ENCODE peak calls at places on chromosome 3, in five cellular contexts. O, U, C, N and Z are unnamed samples.
A peak's percentile ranks its signal among the peaks of the same experiment; 100 is the strongest.

GRCh38 chr3:169387751-169388696 is 275.5 kb downstream of the MECOM start:
- DNase-seq in O (peak; percentile 41), U (no peak), C (no peak), N (no peak), Z (no peak)

GRCh38 chr3:39150803-39151631 is 2.4 kb downstream of the CSRNP1 start:
- DNase-seq in O (peak; percentile 91), U (peak; percentile 82), C (peak; percentile 85), N (peak; percentile 87), Z (peak; percentile 99)

GRCh38 chr3:136802481-136802996 is 16.4 kb upstream of the SLC35G2 start:
- DNase-seq in O (no peak), U (peak; percentile 42), C (no peak), N (no peak), Z (peak; percentile 30)

GRCh38 chr3:174325834-174326705 is 533.1 kb upstream of the NAALADL2 start:
- DNase-seq in O (no peak), U (no peak), C (no peak), N (no peak), Z (no peak)

GRCh38 chr3:132445812-132446211 is 28.5 kb downstream of the DNAJC13 start:
- DNase-seq in O (no peak), U (peak; percentile 76), C (no peak), N (no peak), Z (no peak)

GRCh38 chr3:87272718-87273337 is 3.6 kb downstream of the POU1F1 start:
- DNase-seq in O (no peak), U (no peak), C (no peak), N (no peak), Z (no peak)

GRCh38 chr3:180229113-180229512 is 192.4 kb upstream of the PEX5L start:
- DNase-seq in O (no peak), U (no peak), C (no peak), N (no peak), Z (no peak)

GRCh38 chr3:40877651-40878463 is 321.4 kb upstream of the CTNNB1 start:
- DNase-seq in O (peak; percentile 84), U (peak; percentile 29), C (peak; percentile 72), N (no peak), Z (peak; percentile 43)

GRCh38 chr3:72152551-72153476 is 367.9 kb upstream of the PROK2 start:
- DNase-seq in O (peak; percentile 90), U (peak; percentile 2), C (peak; percentile 81), N (peak; percentile 29), Z (peak; percentile 43)

GRCh38 chr3:45664558-45664957 is 24.6 kb upstream of the SACM1L start:
- DNase-seq in O (peak; percentile 50), U (no peak), C (no peak), N (no peak), Z (no peak)

GRCh38 chr3:65978116-65978515 is 60.6 kb downstream of the MAGI1 start:
- DNase-seq in O (no peak), U (no peak), C (no peak), N (no peak), Z (no peak)

GRCh38 chr3:113557374-113557773 is 25.0 kb downstream of the SIDT1 start:
- DNase-seq in O (no peak), U (peak; percentile 67), C (no peak), N (no peak), Z (peak; percentile 58)

GRCh38 chr3:5304789-5305680 is 117.5 kb downstream of the EDEM1 start:
- DNase-seq in O (peak; percentile 64), U (peak; percentile 48), C (no peak), N (no peak), Z (peak; percentile 20)

GRCh38 chr3:108153451-108153981 is 62.7 kb upstream of the CD47 start:
- DNase-seq in O (peak; percentile 61), U (peak; percentile 60), C (no peak), N (peak; percentile 13), Z (peak; percentile 62)

GRCh38 chr3:114365909-114366308 is 72.1 kb downstream of the TIGIT start:
- DNase-seq in O (no peak), U (no peak), C (no peak), N (no peak), Z (no peak)

GRCh38 chr3:11288021-11288491 is 15.9 kb downstream of the ATG7 start:
- DNase-seq in O (no peak), U (peak; percentile 22), C (no peak), N (no peak), Z (no peak)

GRCh38 chr3:3798641-3799113 is 554 bp upstream of the LRRN1 start:
- DNase-seq in O (peak; percentile 21), U (no peak), C (peak; percentile 67), N (no peak), Z (no peak)

GRCh38 chr3:133490468-133491351 is 82.8 kb upstream of the CDV3 start:
- DNase-seq in O (no peak), U (peak; percentile 9), C (no peak), N (no peak), Z (no peak)

GRCh38 chr3:107375682-107376081 is 1.6 kb upstream of the CCDC54 start:
- DNase-seq in O (no peak), U (no peak), C (no peak), N (no peak), Z (no peak)

DNA sequence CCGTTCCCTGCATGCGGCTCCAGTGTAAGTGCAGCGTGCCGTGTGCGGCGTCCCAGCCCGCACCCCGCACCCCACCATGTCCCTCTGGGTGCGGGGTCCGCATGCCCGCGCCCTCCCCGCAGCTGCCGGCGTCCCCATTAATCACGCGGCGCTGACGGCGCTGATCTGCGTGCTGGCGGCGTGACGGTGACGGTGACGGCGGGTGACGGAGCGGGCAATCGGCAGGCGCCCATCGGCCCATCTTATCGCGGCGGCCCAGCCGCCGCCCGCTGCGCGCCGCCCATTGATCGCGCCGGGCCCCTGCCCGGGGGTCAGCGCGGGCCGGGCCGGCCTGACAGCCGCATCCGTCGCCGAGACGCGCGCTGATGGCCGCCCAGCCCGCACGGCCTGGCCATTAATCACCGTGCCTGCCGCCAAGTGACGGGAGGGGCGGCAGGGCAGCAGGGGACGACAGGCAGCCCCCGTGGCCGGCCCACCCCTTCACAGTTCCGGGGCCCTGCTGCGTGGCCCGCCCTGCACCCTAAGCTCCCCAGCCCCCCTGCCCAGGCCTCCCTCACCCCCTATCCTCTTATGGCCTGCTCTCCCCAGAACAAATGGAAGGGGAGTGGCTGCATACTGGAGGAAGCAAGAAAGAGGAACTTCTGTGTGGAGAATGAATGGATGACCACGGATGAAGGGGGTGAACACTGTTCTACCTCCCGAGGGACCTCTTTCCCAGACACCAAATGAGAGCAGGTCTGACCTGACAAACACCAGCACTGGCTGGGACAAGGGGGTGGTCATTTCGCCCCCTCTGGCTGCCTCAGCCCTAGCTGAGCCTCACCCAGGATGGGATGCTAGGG is 24.8 kb downstream of the SEC61A1 start:
- DNase-seq in O (peak; percentile 39), U (no peak), C (peak; percentile 74), N (no peak), Z (no peak)
- H3K27ac ChIP-seq in O (no peak overlapping the region), U (no peak overlapping the region), C (peak overlapping the region; percentile 36), N (no peak overlapping the region), Z (no peak overlapping the region)

GRCh38 chr3:190322604-190323240 is 476 bp upstream of the CLDN1 start:
- DNase-seq in O (peak; percentile 10), U (no peak), C (no peak), N (no peak), Z (peak; percentile 11)
- TF ChIP-seq CTCF in O (no peak), U (no peak), C (peak; percentile 12), N (no peak), Z (no peak)

DNA sequence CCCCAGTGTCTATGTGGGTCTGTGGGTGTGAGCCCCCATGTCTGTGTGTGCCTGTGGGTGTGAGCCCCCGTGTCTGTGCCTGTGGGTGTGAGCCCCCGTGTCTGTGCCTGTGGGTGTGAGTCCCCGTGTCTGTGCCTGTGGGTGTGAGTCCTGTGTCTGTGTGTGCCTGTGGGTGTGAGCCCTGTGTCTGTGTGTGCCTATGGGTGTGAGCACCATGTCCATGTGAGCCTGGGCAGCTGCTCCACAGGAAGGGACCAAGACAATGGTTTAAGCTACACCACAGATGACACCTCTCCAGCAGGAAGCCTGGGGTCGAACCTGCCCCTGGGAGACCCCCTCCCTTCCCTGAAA is 160.9 kb upstream of the IQSEC1 start:
- DNase-seq in O (no peak), U (no peak), C (no peak), N (no peak), Z (no peak)
- H3K27me3 ChIP-seq in O (no peaks in the 10 kb centered on the region), U (no peaks in the 10 kb centered on the region), C (no peaks in the 10 kb centered on the region), N (peaks cover 22% of the 10 kb centered on the region), Z (peaks cover 4% of the 10 kb centered on the region)

DNA sequence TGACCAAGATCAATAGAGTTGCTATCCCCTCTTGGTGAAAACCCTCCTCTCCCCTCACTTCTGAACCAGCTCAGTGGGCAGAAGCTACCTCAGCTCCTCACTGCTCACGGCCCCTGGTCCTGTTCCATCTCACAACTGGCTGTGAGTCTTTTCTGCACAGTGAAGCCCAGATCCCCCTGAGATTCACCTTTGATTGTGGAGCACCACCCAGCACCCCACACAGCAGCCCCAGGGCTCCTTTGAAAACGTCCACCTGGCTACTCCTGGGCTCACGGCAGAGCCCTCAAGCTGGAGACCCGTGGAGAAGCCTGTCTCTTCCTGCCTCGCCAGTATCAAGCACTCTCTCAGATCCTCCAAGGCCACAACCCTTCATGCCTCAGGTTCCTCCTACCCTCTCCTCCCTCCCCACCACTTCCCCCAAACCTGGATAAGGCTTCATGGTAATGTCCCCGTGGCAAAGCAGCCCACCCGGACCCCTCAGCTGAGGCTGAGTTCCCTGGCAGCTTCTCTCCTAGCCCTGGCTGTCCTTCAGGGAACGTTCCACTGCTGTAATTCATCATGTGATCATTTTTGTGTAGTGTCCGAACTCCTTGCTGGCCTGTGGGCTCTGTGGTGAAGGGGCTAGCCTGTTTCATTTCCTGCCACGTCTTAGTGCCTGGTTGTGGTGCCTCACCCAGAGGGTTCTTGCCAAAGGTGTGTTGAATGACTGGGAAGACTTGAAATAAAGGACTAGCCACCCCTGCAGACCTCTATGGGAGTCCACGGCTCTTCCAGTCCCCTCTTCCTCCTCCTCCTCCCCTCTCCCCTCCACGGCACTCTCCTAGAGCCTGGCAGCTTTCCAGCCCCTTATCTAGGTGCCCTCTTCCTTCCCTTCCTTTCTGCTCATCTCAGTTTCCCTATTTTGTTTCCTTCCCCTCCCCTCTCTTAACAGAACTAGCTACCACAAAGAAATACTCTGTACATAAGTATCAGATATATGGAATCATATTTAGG is 44.5 kb downstream of the KY start:
- DNase-seq in O (no peak), U (no peak), C (no peak), N (no peak), Z (no peak)
- H3K27ac ChIP-seq in O (no peak overlapping the region), U (no peak overlapping the region), C (no peak overlapping the region), N (no peak overlapping the region), Z (no peak overlapping the region)

GRCh38 chr3:178434206-178434805 is 101.9 kb upstream of the KCNMB2 start:
- DNase-seq in O (no peak), U (no peak), C (no peak), N (no peak), Z (no peak)
- TF ChIP-seq CTCF in O (no peak), U (peak; percentile 36), C (no peak), N (peak; percentile 27), Z (peak; percentile 35)

DNA sequence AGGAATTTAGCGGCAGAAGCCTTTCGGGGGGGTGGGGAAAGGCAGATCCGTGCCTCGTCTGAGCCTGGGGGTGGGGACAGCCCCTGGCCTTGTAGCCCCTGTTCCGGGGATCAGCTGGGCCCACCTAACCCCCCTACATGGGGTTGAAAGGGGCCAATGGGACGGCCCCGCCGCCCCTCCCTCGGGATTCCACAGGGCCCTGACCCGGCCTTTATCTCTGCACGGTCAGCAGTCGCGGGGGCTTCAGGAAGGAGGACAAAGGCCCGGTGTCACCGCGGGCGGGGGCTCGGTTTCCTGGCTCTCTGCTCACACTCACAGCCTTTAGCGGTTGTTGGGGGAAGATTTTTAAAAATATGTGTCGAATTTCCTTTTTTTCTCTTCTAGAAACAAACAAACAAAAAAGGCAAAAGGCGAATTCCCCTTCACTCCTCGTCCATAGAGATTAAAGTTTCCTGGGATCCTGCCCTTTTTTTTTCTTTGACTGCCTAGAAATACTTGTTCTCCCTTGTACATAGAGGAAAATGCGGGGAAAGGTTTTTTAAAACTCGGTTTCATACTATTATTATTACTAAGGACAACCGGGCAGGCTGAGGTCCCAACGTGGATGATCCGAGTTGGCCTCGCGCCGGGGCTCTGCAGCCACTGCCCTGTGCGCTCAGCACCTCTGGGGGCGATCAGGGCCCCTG is 7.9 kb downstream of the FOXL2 start:
- DNase-seq in O (no peak), U (no peak), C (no peak), N (no peak), Z (no peak)
- H3K27me3 ChIP-seq in O (peaks cover 52% of the 10 kb centered on the region), U (peaks cover 36% of the 10 kb centered on the region), C (peaks cover 86% of the 10 kb centered on the region), N (peaks cover 91% of the 10 kb centered on the region), Z (peaks cover 74% of the 10 kb centered on the region)